ENCODE peak calls at places on chromosome 7, in four cellular contexts. H is NB4, A is ascending aorta, Q is GM13976. P is an unnamed sample.

GRCh38 chr7:151814400-151814914 is 62.5 kb downstream of the PRKAG2 start:
- DNase-seq in H (no peak), A (no peak), Q (no peak), P (no peak)

GRCh38 chr7:74223711-74224510 is 14.1 kb downstream of the LAT2 start:
- DNase-seq in H (peak; percentile 27), A (no peak), Q (no peak), P (no peak)

GRCh38 chr7:3922175-3922635 is 621.2 kb downstream of the SDK1 start:
- DNase-seq in H (peak; percentile 74), A (no peak), Q (no peak), P (peak; percentile 66)

GRCh38 chr7:47170516-47170915 is 411.4 kb downstream of the TNS3 start:
- DNase-seq in H (no peak), A (no peak), Q (no peak), P (no peak)

GRCh38 chr7:94008537-94008936 is 4.4 kb upstream of the BET1 start:
- DNase-seq in H (no peak), A (no peak), Q (no peak), P (peak; percentile 49)

GRCh38 chr7:116075351-116076145 is 45.0 kb upstream of the TFEC start:
- DNase-seq in H (no peak), A (no peak), Q (no peak), P (no peak)

GRCh38 chr7:15950299-15950698 is 263.8 kb upstream of the MEOX2 start:
- DNase-seq in H (no peak), A (no peak), Q (no peak), P (no peak)

GRCh38 chr7:48875300-48875916 is 48.9 kb upstream of the CDC14C start:
- DNase-seq in H (peak; percentile 47), A (no peak), Q (no peak), P (no peak)

GRCh38 chr7:112070674-112071256 is 135.4 kb downstream of the DOCK4 start:
- DNase-seq in H (no peak), A (no peak), Q (no peak), P (no peak)

GRCh38 chr7:138030679-138031351 is 28.9 kb upstream of the CREB3L2 start:
- DNase-seq in H (no peak), A (no peak), Q (no peak), P (peak; percentile 25)

GRCh38 chr7:105673367-105674188 is 92.3 kb upstream of the EFCAB10 start:
- DNase-seq in H (no peak), A (no peak), Q (no peak), P (no peak)

GRCh38 chr7:319267-319661 is 29.3 kb downstream of the FOXL3 start:
- DNase-seq in H (no peak), A (no peak), Q (no peak), P (no peak)

GRCh38 chr7:155984609-155985405 is 172.5 kb upstream of the SHH start:
- DNase-seq in H (no peak), A (no peak), Q (no peak), P (no peak)

GRCh38 chr7:80781561-80781979 is 137.3 kb downstream of the SEMA3C start:
- DNase-seq in H (no peak), A (no peak), Q (no peak), P (no peak)

GRCh38 chr7:98869374-98870070 is at the start of gene TMEM130:
- DNase-seq in H (no peak), A (no peak), Q (peak; percentile 41), P (no peak)

GRCh38 chr7:115005942-115006341 is 84.0 kb downstream of the MDFIC start:
- DNase-seq in H (no peak), A (no peak), Q (no peak), P (no peak)

GRCh38 chr7:151304856-151305255 is 36.8 kb upstream of the NUB1 start:
- DNase-seq in H (no peak), A (no peak), Q (no peak), P (no peak)

GRCh38 chr7:149692557-149692982 is 80.8 kb downstream of the ZNF467 start:
- DNase-seq in H (no peak), A (no peak), Q (no peak), P (no peak)

GRCh38 chr7:68247566-68247965 is 1250.9 kb downstream of the TYW1 start:
- DNase-seq in H (no peak), A (no peak), Q (no peak), P (no peak)

GRCh38 chr7:92446869-92447238 is 428 bp upstream of the GATAD1 start:
- DNase-seq in H (no peak), A (no peak), Q (no peak), P (no peak)

GRCh38 chr7:55279080-55279845 is 85.9 kb upstream of the LANCL2 start:
- DNase-seq in H (no peak), A (no peak), Q (no peak), P (no peak)

GRCh38 chr7:46756256-46756655 is 825.7 kb downstream of the TNS3 start:
- DNase-seq in H (no peak), A (no peak), Q (no peak), P (no peak)

GRCh38 chr7:24199978-24200377 is 84.0 kb upstream of the NPY start:
- DNase-seq in H (no peak), A (no peak), Q (no peak), P (peak; percentile 72)

GRCh38 chr7:80721880-80722595 is 83.6 kb downstream of the CD36 start:
- DNase-seq in H (peak; percentile 41), A (no peak), Q (no peak), P (peak; percentile 88)

GRCh38 chr7:82428186-82428961 is 15.2 kb downstream of the CACNA2D1 start:
- DNase-seq in H (no peak), A (no peak), Q (no peak), P (no peak)

GRCh38 chr7:13312327-13312726 is 624.9 kb downstream of the ARL4A start:
- DNase-seq in H (peak; percentile 25), A (no peak), Q (no peak), P (no peak)

GRCh38 chr7:146636033-146636356 is 519.4 kb downstream of the CNTNAP2 start:
- DNase-seq in H (no peak), A (no peak), Q (no peak), P (no peak)

GRCh38 chr7:154546946-154547587 is 455.9 kb downstream of the PAXIP1 start:
- DNase-seq in H (no peak), A (no peak), Q (no peak), P (no peak)